ENCODE peak calls at places on chromosomes 1 and 21, in seven cellular contexts. I, Y, O, M, D, E and A are unnamed samples.

GRCh38 chr1:211648980-211649934 is 26.2 kb downstream of the NEK2 start:
- DNase-seq in E (no peak), Y (no peak), O (peak), M (peak), D (no peak), I (peak), A (no peak)

GRCh38 chr21:39156024-39156423 is 27.2 kb downstream of the PSMG1 start:
- DNase-seq in Y (no peak), I (no peak), M (no peak), O (no peak), E (no peak), D (no peak), A (no peak)

GRCh38 chr1:222634180-222635013 is 16.5 kb downstream of the MIA3 start:
- DNase-seq in D (no peak), M (peak), O (peak), E (peak), Y (peak), I (peak), A (peak)

GRCh38 chr1:91635763-91636162 is 135.1 kb downstream of the CDC7 start:
- DNase-seq in E (peak), O (no peak), M (no peak), Y (no peak), D (no peak), I (no peak), A (no peak)

GRCh38 chr1:29243863-29244185 is 7.5 kb downstream of the PTPRU start:
- DNase-seq in I (no peak), O (no peak), E (no peak), M (no peak), D (no peak), Y (no peak), A (no peak)

GRCh38 chr1:6062670-6063069 is 17.0 kb downstream of the KCNAB2 start:
- DNase-seq in Y (no peak), D (no peak), I (no peak), O (no peak), M (no peak), E (no peak), A (no peak)

GRCh38 chr1:29525941-29526340 is 289.6 kb downstream of the PTPRU start:
- DNase-seq in M (no peak), E (no peak), I (no peak), D (no peak), Y (no peak), O (no peak), A (no peak)

GRCh38 chr1:101308935-101309333 is 72.1 kb downstream of the S1PR1 start:
- DNase-seq in I (no peak), Y (no peak), O (no peak), M (no peak), E (no peak), D (no peak), A (no peak)

GRCh38 chr1:174883361-174883760 is 116.4 kb upstream of the CACYBP start:
- DNase-seq in D (no peak), Y (no peak), I (no peak), M (peak), O (no peak), E (no peak), A (no peak)

GRCh38 chr1:243455760-243456651 is 200.2 kb downstream of the SDCCAG8 start:
- DNase-seq in Y (peak), O (no peak), E (no peak), D (no peak), I (no peak), M (no peak), A (no peak)

GRCh38 chr21:34023691-34024381 is 49.5 kb upstream of the MRPS6 start:
- DNase-seq in M (no peak), Y (no peak), E (no peak), I (no peak), D (no peak), O (no peak), A (no peak)

GRCh38 chr1:33235521-33235920 is 20.8 kb upstream of the ZNF362 start:
- DNase-seq in O (no peak), Y (no peak), I (no peak), D (no peak), M (no peak), E (no peak), A (no peak)

GRCh38 chr1:36889478-36889845 is 144.9 kb downstream of the GRIK3 start:
- DNase-seq in D (no peak), O (no peak), I (no peak), M (no peak), Y (no peak), E (no peak), A (no peak)

GRCh38 chr1:55893155-55893554 is 678.0 kb upstream of the USP24 start:
- DNase-seq in M (peak), D (no peak), E (no peak), I (peak), O (no peak), Y (no peak), A (peak)

GRCh38 chr1:111551623-111552470 is 48.4 kb upstream of the ADORA3 start:
- DNase-seq in E (no peak), Y (no peak), M (no peak), D (no peak), I (no peak), O (no peak), A (no peak)

GRCh38 chr1:99634971-99635624 is 10.8 kb upstream of the PALMD start:
- DNase-seq in Y (no peak), O (no peak), M (no peak), E (no peak), D (no peak), I (no peak), A (no peak)

GRCh38 chr1:228039986-228040385 is 33.2 kb downstream of the WNT3A start:
- DNase-seq in I (no peak), D (no peak), E (no peak), Y (no peak), O (no peak), M (no peak), A (no peak)

GRCh38 chr1:232034547-232034946 is 408.0 kb downstream of the DISC1 start:
- DNase-seq in M (no peak), Y (no peak), E (no peak), D (no peak), O (no peak), I (no peak), A (no peak)

GRCh38 chr1:156936721-156937220 is 16.3 kb downstream of the LRRC71 start:
- DNase-seq in E (no peak), M (no peak), D (no peak), Y (no peak), I (no peak), O (no peak), A (no peak)

GRCh38 chr1:245873883-245874671 is 633.0 kb downstream of the SMYD3 start:
- DNase-seq in Y (no peak), D (no peak), O (no peak), M (no peak), E (no peak), I (no peak), A (no peak)

GRCh38 chr21:34135330-34135729 is 62.0 kb downstream of the MRPS6 start:
- DNase-seq in E (no peak), O (no peak), I (no peak), Y (no peak), M (no peak), D (no peak), A (no peak)

GRCh38 chr1:14570514-14570913 is 28.0 kb upstream of the KAZN start:
- DNase-seq in D (no peak), E (no peak), O (no peak), I (no peak), Y (no peak), M (no peak), A (no peak)

GRCh38 chr1:219913005-219913404 is 15.4 kb downstream of the SLC30A10 start:
- DNase-seq in E (no peak), O (no peak), M (no peak), D (no peak), I (no peak), Y (no peak), A (no peak)

GRCh38 chr1:228035844-228036243 is 29.0 kb downstream of the WNT3A start:
- DNase-seq in Y (no peak), O (no peak), M (no peak), D (no peak), I (no peak), E (no peak), A (no peak)

GRCh38 chr1:31412732-31413404 is at the start of gene SERINC2:
- DNase-seq in E (no peak), O (no peak), M (no peak), Y (peak), I (peak), D (peak), A (no peak)